ENCODE peak calls at places on chromosome 7, in six cellular contexts. One of them, this sample, is unnamed.
A peak's percentile ranks its signal among the peaks of the same experiment; 100 is the strongest.

GRCh38 chr7:24669971-24670591 is 87.2 kb downstream of the GSDME start:
- DNase-seq in H1: no peak
- DNase-seq in GM12878: no peak
- DNase-seq in A549: no peak
- DNase-seq in HepG2: no peak
- DNase-seq in K562: no peak
- DNase-seq in this sample: no peak

GRCh38 chr7:131284702-131285419 is 42.8 kb upstream of the MKLN1 start:
- DNase-seq in H1: no peak
- DNase-seq in A549: no peak
- DNase-seq in K562: no peak
- DNase-seq in HepG2: no peak
- DNase-seq in GM12878: no peak
- DNase-seq in this sample: no peak

GRCh38 chr7:150444674-150445365 is 5.6 kb upstream of the GIMAP8 start:
- DNase-seq in K562: no peak
- DNase-seq in GM12878: no peak
- DNase-seq in HepG2: no peak
- DNase-seq in H1: no peak
- DNase-seq in A549: no peak
- DNase-seq in this sample: no peak

GRCh38 chr7:39816462-39817065 is 133.5 kb upstream of the CDK13 start:
- DNase-seq in GM12878: no peak
- DNase-seq in K562: no peak
- DNase-seq in A549: no peak
- DNase-seq in HepG2: no peak
- DNase-seq in H1: no peak
- DNase-seq in this sample: no peak

GRCh38 chr7:14841086-14841485 is 61.5 kb downstream of the DGKB start:
- DNase-seq in GM12878: no peak
- DNase-seq in A549: no peak
- DNase-seq in HepG2: no peak
- DNase-seq in K562: no peak
- DNase-seq in H1: no peak
- DNase-seq in this sample: no peak

GRCh38 chr7:30920584-30921539 is 9.2 kb downstream of the AQP1 start:
- DNase-seq in A549: no peak
- DNase-seq in GM12878: no peak
- DNase-seq in HepG2: no peak
- DNase-seq in H1: peak; percentile 37
- DNase-seq in K562: peak; percentile 61
- DNase-seq in this sample: peak; percentile 14

GRCh38 chr7:130441408-130441854 is 615 bp upstream of the CEP41 start:
- DNase-seq in A549: peak; percentile 51
- DNase-seq in HepG2: no peak
- DNase-seq in K562: no peak
- DNase-seq in GM12878: no peak
- DNase-seq in H1: no peak
- DNase-seq in this sample: peak; percentile 38

GRCh38 chr7:142511801-142512200 is 237.5 kb upstream of the PRSS1 start:
- DNase-seq in A549: no peak
- DNase-seq in K562: no peak
- DNase-seq in GM12878: no peak
- DNase-seq in HepG2: no peak
- DNase-seq in H1: peak; percentile 30
- DNase-seq in this sample: no peak

GRCh38 chr7:75756340-75757297 is 15.4 kb downstream of the CCL26 start:
- DNase-seq in K562: peak; percentile 63
- DNase-seq in H1: no peak
- DNase-seq in HepG2: peak; percentile 70
- DNase-seq in GM12878: no peak
- DNase-seq in A549: peak; percentile 53
- DNase-seq in this sample: peak; percentile 48

GRCh38 chr7:155962191-155962967 is 150.1 kb upstream of the SHH start:
- DNase-seq in GM12878: peak; percentile 1
- DNase-seq in A549: peak; percentile 52
- DNase-seq in H1: peak; percentile 11
- DNase-seq in K562: no peak
- DNase-seq in HepG2: peak; percentile 63
- DNase-seq in this sample: no peak

GRCh38 chr7:27697861-27698430 is 35.3 kb upstream of the HIBADH start:
- DNase-seq in HepG2: peak; percentile 39
- DNase-seq in H1: no peak
- DNase-seq in K562: no peak
- DNase-seq in A549: no peak
- DNase-seq in GM12878: peak; percentile 53
- DNase-seq in this sample: no peak

GRCh38 chr7:102028206-102028826 is 210.9 kb downstream of the CUX1 start:
- DNase-seq in A549: no peak
- DNase-seq in H1: no peak
- DNase-seq in K562: no peak
- DNase-seq in GM12878: no peak
- DNase-seq in HepG2: no peak
- DNase-seq in this sample: no peak

GRCh38 chr7:51251292-51251691 is 65.3 kb downstream of the COBL start:
- DNase-seq in K562: no peak
- DNase-seq in A549: no peak
- DNase-seq in H1: no peak
- DNase-seq in HepG2: no peak
- DNase-seq in GM12878: no peak
- DNase-seq in this sample: no peak

GRCh38 chr7:138008588-138009349 is 6.9 kb upstream of the CREB3L2 start:
- DNase-seq in K562: peak; percentile 65
- DNase-seq in A549: peak; percentile 36
- DNase-seq in HepG2: peak; percentile 62
- DNase-seq in GM12878: no peak
- DNase-seq in H1: peak; percentile 57
- DNase-seq in this sample: peak; percentile 63

GRCh38 chr7:69502358-69502757 is 95.9 kb upstream of the AUTS2 start:
- DNase-seq in GM12878: no peak
- DNase-seq in A549: no peak
- DNase-seq in H1: no peak
- DNase-seq in HepG2: no peak
- DNase-seq in K562: no peak
- DNase-seq in this sample: no peak

GRCh38 chr7:134710854-134711624 is 64.4 kb downstream of the BPGM start:
- DNase-seq in A549: no peak
- DNase-seq in K562: no peak
- DNase-seq in GM12878: no peak
- DNase-seq in HepG2: no peak
- DNase-seq in H1: no peak
- DNase-seq in this sample: no peak

GRCh38 chr7:151080091-151080521 is 503 bp downstream of the FASTK start:
- DNase-seq in A549: no peak
- DNase-seq in H1: no peak
- DNase-seq in K562: peak; percentile 63
- DNase-seq in GM12878: no peak
- DNase-seq in HepG2: no peak
- DNase-seq in this sample: peak; percentile 77

GRCh38 chr7:55240418-55241142 is 124.6 kb upstream of the LANCL2 start:
- DNase-seq in GM12878: no peak
- DNase-seq in H1: no peak
- DNase-seq in A549: no peak
- DNase-seq in HepG2: no peak
- DNase-seq in K562: no peak
- DNase-seq in this sample: no peak

GRCh38 chr7:135831451-135832220 is 83.0 kb upstream of the FAM180A start:
- DNase-seq in A549: no peak
- DNase-seq in HepG2: no peak
- DNase-seq in GM12878: no peak
- DNase-seq in H1: no peak
- DNase-seq in K562: no peak
- DNase-seq in this sample: no peak

GRCh38 chr7:131302876-131303707 is 24.6 kb upstream of the MKLN1 start:
- DNase-seq in A549: peak; percentile 28
- DNase-seq in K562: no peak
- DNase-seq in HepG2: peak; percentile 16
- DNase-seq in GM12878: no peak
- DNase-seq in H1: no peak
- DNase-seq in this sample: no peak

GRCh38 chr7:2754912-2755311 is 66.9 kb downstream of the AMZ1 start:
- DNase-seq in H1: peak; percentile 28
- DNase-seq in HepG2: no peak
- DNase-seq in GM12878: no peak
- DNase-seq in A549: no peak
- DNase-seq in K562: peak; percentile 28
- DNase-seq in this sample: no peak

GRCh38 chr7:136549756-136550155 is 318.7 kb upstream of the CHRM2 start:
- DNase-seq in A549: no peak
- DNase-seq in K562: no peak
- DNase-seq in H1: no peak
- DNase-seq in GM12878: no peak
- DNase-seq in HepG2: no peak
- DNase-seq in this sample: no peak

GRCh38 chr7:116863168-116863670 is 832 bp downstream of the CAPZA2 start:
- DNase-seq in H1: peak; percentile 51
- DNase-seq in A549: peak; percentile 28
- DNase-seq in GM12878: no peak
- DNase-seq in K562: peak; percentile 32
- DNase-seq in HepG2: peak; percentile 19
- DNase-seq in this sample: peak; percentile 69

DNA sequence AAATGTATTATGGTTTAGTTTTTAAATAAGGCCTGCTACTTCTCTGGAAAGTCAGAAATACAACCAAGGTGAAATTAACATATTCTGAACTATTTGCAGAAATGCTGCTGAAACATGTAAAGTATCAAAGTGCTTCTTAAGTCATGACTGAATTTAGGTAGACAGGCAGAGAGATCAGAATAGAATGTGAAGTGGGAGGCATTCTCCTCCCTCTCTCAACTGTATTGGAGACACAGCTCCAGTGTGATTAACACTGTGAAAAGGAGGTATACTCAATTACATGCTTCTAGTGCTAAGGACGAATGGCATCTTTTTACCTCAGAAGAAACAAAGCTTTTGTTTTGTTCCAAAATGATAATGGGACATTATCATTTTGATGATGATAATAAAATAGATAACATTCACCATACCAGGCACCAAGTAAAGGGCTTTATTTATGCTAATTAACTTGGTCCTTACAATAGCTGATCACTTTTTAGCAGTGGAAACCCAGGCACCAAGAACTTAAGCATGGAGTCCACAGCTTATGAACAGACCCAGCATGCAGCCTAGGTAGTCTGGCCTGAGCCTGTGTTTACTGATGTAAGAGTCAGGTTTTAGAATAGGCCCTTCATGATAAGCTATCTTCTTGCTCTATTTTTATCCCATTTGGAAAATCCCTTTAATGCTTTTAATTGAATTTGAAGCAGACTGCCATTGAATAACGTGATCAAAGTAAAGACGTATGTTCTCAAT is 26.0 kb downstream of the PPP1R9A start:
- DNase-seq in GM12878: no peak
- DNase-seq in A549: no peak
- DNase-seq in HepG2: no peak
- DNase-seq in H1: no peak
- DNase-seq in K562: no peak
- DNase-seq in this sample: no peak
- TF ChIP-seq CHD2 in GM12878: no peak
- TF ChIP-seq CHD2 in A549: no peak
- TF ChIP-seq CHD2 in HepG2: no peak
- TF ChIP-seq CHD2 in H1: no peak
- TF ChIP-seq CHD2 in K562: no peak
- TF ChIP-seq CHD2 in this sample: no peak

GRCh38 chr7:106059556-106059955 is 52.6 kb downstream of the SYPL1 start:
- DNase-seq in A549: no peak
- DNase-seq in H1: no peak
- DNase-seq in GM12878: no peak
- DNase-seq in HepG2: no peak
- DNase-seq in K562: no peak
- DNase-seq in this sample: no peak
- H3K4me1 ChIP-seq in A549: peaks cover 14% of the 10 kb centered on the region
- H3K4me1 ChIP-seq in H1: peaks cover 2% of the 10 kb centered on the region
- H3K4me1 ChIP-seq in GM12878: peaks cover 81% of the 10 kb centered on the region
- H3K4me1 ChIP-seq in HepG2: peaks cover 59% of the 10 kb centered on the region
- H3K4me1 ChIP-seq in K562: no peaks in the 10 kb centered on the region
- H3K4me1 ChIP-seq in this sample: peaks cover 7% of the 10 kb centered on the region

GRCh38 chr7:105015631-105015965 is 1.6 kb downstream of the KMT2E start:
- DNase-seq in HepG2: no peak
- DNase-seq in GM12878: no peak
- DNase-seq in K562: peak; percentile 50
- DNase-seq in A549: no peak
- DNase-seq in H1: no peak
- DNase-seq in this sample: peak; percentile 66
- TF ChIP-seq CHD2 in HepG2: no peak
- TF ChIP-seq CHD2 in GM12878: no peak
- TF ChIP-seq CHD2 in K562: no peak
- TF ChIP-seq CHD2 in A549: no peak
- TF ChIP-seq CHD2 in H1: no peak
- TF ChIP-seq CHD2 in this sample: peak; percentile 32

GRCh38 chr7:33500590-33500989 is 371.2 kb downstream of the BBS9 start:
- DNase-seq in A549: no peak
- DNase-seq in GM12878: no peak
- DNase-seq in K562: no peak
- DNase-seq in H1: no peak
- DNase-seq in HepG2: no peak
- DNase-seq in this sample: no peak

GRCh38 chr7:33501368-33501767 is 372.0 kb downstream of the BBS9 start:
- DNase-seq in HepG2: no peak
- DNase-seq in K562: no peak
- DNase-seq in H1: no peak
- DNase-seq in GM12878: no peak
- DNase-seq in A549: no peak
- DNase-seq in this sample: no peak

DNA sequence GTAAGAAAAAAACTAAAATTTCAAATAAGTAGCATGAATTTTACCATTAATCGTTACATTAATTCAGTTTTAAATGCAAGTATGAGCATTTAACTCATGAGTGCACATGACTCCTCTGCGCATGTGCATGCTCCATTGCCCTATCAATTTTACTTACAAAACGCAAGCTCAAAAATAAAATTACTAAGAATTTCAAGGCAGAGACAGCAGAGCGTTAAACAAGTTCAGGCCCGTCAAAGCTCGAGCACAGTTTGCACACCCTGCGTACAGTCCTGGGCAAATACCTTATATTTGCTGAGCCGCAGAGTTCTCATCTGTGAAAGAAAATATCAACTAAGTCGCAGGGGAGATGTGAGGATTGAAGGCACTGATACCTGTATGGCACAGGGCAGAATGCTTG is 373.6 kb downstream of the BBS9 start:
- DNase-seq in K562: no peak
- DNase-seq in HepG2: no peak
- DNase-seq in H1: no peak
- DNase-seq in A549: no peak
- DNase-seq in GM12878: no peak
- DNase-seq in this sample: no peak
- H3K4me1 ChIP-seq in K562: no peaks in the 10 kb centered on the region
- H3K4me1 ChIP-seq in HepG2: peaks cover 12% of the 10 kb centered on the region
- H3K4me1 ChIP-seq in H1: no peaks in the 10 kb centered on the region
- H3K4me1 ChIP-seq in A549: no peaks in the 10 kb centered on the region
- H3K4me1 ChIP-seq in GM12878: no peaks in the 10 kb centered on the region
- H3K4me1 ChIP-seq in this sample: peaks cover 2% of the 10 kb centered on the region

GRCh38 chr7:99949645-99950228 is 20.3 kb upstream of the GJC3 start:
- DNase-seq in GM12878: no peak
- DNase-seq in HepG2: peak; percentile 21
- DNase-seq in K562: no peak
- DNase-seq in A549: no peak
- DNase-seq in H1: no peak
- DNase-seq in this sample: no peak
- TF ChIP-seq CHD2 in GM12878: no peak
- TF ChIP-seq CHD2 in HepG2: no peak
- TF ChIP-seq CHD2 in K562: no peak
- TF ChIP-seq CHD2 in A549: no peak
- TF ChIP-seq CHD2 in H1: no peak
- TF ChIP-seq CHD2 in this sample: no peak